ENCODE peak calls at places on chromosomes 4 and X, in six cellular contexts. H is stimulated activated CD4-positive, alpha-beta T cell treated with anti-CD3 and anti-CD28 coated beads, TNF-alpha, amount 100 ng/mL, for 4 hours; W is NCI-H2081; F is endothelial cell; Q is DMS 273 treated with DMSO at 0.1 percent for 48 hours; C is glutamatergic neuron. R is an unnamed sample.
A peak's percentile ranks its signal among the peaks of the same experiment; 100 is the strongest.

GRCh38 chr4:150283689-150284088 is 205.4 kb downstream of the DCLK2 start:
- DNase-seq in H (no peak), W (no peak), F (no peak), Q (no peak), C (no peak), R (no peak)

GRCh38 chr4:1451752-1452122 is 45.5 kb upstream of the NKX1-1 start:
- DNase-seq in H (no peak), W (no peak), F (no peak), Q (no peak), C (no peak), R (no peak)

GRCh38 chr4:2802618-2803531 is 10.0 kb downstream of the SH3BP2 start:
- DNase-seq in H (no peak), W (no peak), F (no peak), Q (no peak), C (no peak), R (no peak)

GRCh38 chr4:167424338-167425256 is 190.3 kb upstream of the SPOCK3 start:
- DNase-seq in H (no peak), W (no peak), F (no peak), Q (no peak), C (no peak), R (no peak)

GRCh38 chr4:183989931-183990330 is 84.8 kb downstream of the STOX2 start:
- DNase-seq in H (no peak), W (no peak), F (no peak), Q (no peak), C (no peak), R (no peak)

GRCh38 chr4:168528131-168528949 is 31.5 kb downstream of the PALLD start:
- DNase-seq in H (no peak), W (no peak), F (no peak), Q (no peak), C (no peak), R (peak; percentile 78)

GRCh38 chr4:20464381-20464780 is 212.7 kb downstream of the SLIT2 start:
- DNase-seq in H (no peak), W (no peak), F (no peak), Q (no peak), C (no peak), R (no peak)

GRCh38 chrX:69298466-69299140 is 133.3 kb upstream of the PJA1 start:
- DNase-seq in H (no peak), W (no peak), F (no peak), Q (no peak), C (no peak), R (no peak)

GRCh38 chrX:9595131-9595530 is 130.3 kb downstream of the TBL1X start:
- DNase-seq in H (no peak), W (no peak), F (no peak), Q (no peak), C (no peak), R (no peak)

GRCh38 chr4:75555294-75556164 is at the start of gene ODAPH:
- DNase-seq in H (no peak), W (no peak), F (no peak), Q (no peak), C (no peak), R (no peak)

GRCh38 chr4:57943672-57944071 is 833.5 kb upstream of the IGFBP7 start:
- DNase-seq in H (no peak), W (no peak), F (no peak), Q (no peak), C (no peak), R (no peak)

GRCh38 chr4:54588404-54588803 is 69.4 kb upstream of the KIT start:
- DNase-seq in H (no peak), W (no peak), F (no peak), Q (no peak), C (no peak), R (no peak)

GRCh38 chr4:7390906-7391636 is 43.7 kb downstream of the PSAPL1 start:
- DNase-seq in H (no peak), W (no peak), F (peak; percentile 1), Q (no peak), C (no peak), R (no peak)

GRCh38 chrX:79107891-79108718 is 36.4 kb upstream of the GPR174 start:
- DNase-seq in H (no peak), W (no peak), F (no peak), Q (no peak), C (no peak), R (no peak)

GRCh38 chr4:150010525-150011126 is 67.6 kb upstream of the DCLK2 start:
- DNase-seq in H (no peak), W (peak; percentile 66), F (peak; percentile 37), Q (peak; percentile 33), C (no peak), R (peak; percentile 51)

GRCh38 chr4:26238782-26239647 is 81.8 kb upstream of the RBPJ start:
- DNase-seq in H (no peak), W (peak; percentile 75), F (no peak), Q (peak; percentile 68), C (peak; percentile 39), R (peak; percentile 45)

GRCh38 chr4:86223472-86223871 is 136.4 kb downstream of the MAPK10 start:
- DNase-seq in H (no peak), W (no peak), F (peak; percentile 41), Q (peak; percentile 30), C (no peak), R (no peak)

GRCh38 chr4:140126261-140126660 is 27.7 kb downstream of the MAML3 start:
- DNase-seq in H (no peak), W (no peak), F (peak; percentile 25), Q (no peak), C (no peak), R (no peak)

GRCh38 chr4:144861471-144861870 is 215.5 kb downstream of the HHIP start:
- DNase-seq in H (no peak), W (no peak), F (no peak), Q (no peak), C (no peak), R (no peak)

GRCh38 chr4:94483895-94484294 is 32.2 kb downstream of the PDLIM5 start:
- DNase-seq in H (no peak), W (no peak), F (no peak), Q (no peak), C (no peak), R (no peak)

GRCh38 chr4:10099521-10100325 is 16.9 kb downstream of the WDR1 start:
- DNase-seq in H (peak; percentile 55), W (no peak), F (no peak), Q (no peak), C (no peak), R (no peak)

GRCh38 chrX:13092455-13092941 is 48.1 kb upstream of the FAM9C start:
- DNase-seq in H (peak; percentile 43), W (no peak), F (no peak), Q (no peak), C (no peak), R (no peak)

GRCh38 chr4:94131212-94131611 is 76.5 kb upstream of the SMARCAD1 start:
- DNase-seq in H (no peak), W (no peak), F (no peak), Q (no peak), C (no peak), R (no peak)

R was measured in NCI-H446 treated with DMSO at 0.1 percent for 48 hours.